ENCODE peak calls at places on chromosomes 1 and 21, in seven cellular contexts. C is upper lobe of right lung; G is T follicular helper cell; H is CD4-positive, alpha-beta memory T cell; F is activated CD4-positive, alpha-beta T cell treated with anti-CD3 and anti-CD28 coated beads, Interleukin-2, amount 50 U/mL, for 4 hours; V is foreskin fibroblast; N is germinal center. X is an unnamed sample.

GRCh38 chr1:162003061-162003824 is 20.4 kb downstream of the OLFML2B start:
- DNase-seq in C (no peak), G (no peak), H (no peak), F (no peak), V (peak), N (no peak), X (no peak)

GRCh38 chr1:109792056-109792831 is 28.5 kb upstream of the EPS8L3 start:
- DNase-seq in C (peak), G (no peak), H (no peak), F (no peak), V (peak), N (no peak), X (no peak)

GRCh38 chr1:110390692-110391232 is at the start of gene SLC16A4:
- DNase-seq in C (no peak), G (no peak), H (no peak), F (no peak), V (peak), N (no peak), X (no peak)

GRCh38 chr1:44239337-44239960 is 26.2 kb downstream of the DMAP1 start:
- DNase-seq in C (peak), G (no peak), H (no peak), F (no peak), V (peak), N (no peak), X (no peak)

GRCh38 chr1:94037392-94038229 is 83.3 kb downstream of the ABCA4 start:
- DNase-seq in C (no peak), G (no peak), H (no peak), F (no peak), V (no peak), N (no peak), X (no peak)

GRCh38 chr1:229757226-229757625 is 131.2 kb downstream of the URB2 start:
- DNase-seq in C (no peak), G (no peak), H (no peak), F (no peak), V (no peak), N (no peak), X (no peak)

GRCh38 chr1:2368053-2368744 is 23.2 kb downstream of the MORN1 start:
- DNase-seq in C (peak), G (no peak), H (no peak), F (no peak), V (no peak), N (no peak), X (no peak)

GRCh38 chr1:194133152-194133551 is 946.7 kb upstream of the B3GALT2 start:
- DNase-seq in C (no peak), G (no peak), H (no peak), F (no peak), V (no peak), N (no peak), X (no peak)

GRCh38 chr1:11519629-11520031 is 40.7 kb downstream of the DISP3 start:
- DNase-seq in C (no peak), G (no peak), H (no peak), F (no peak), V (no peak), N (no peak), X (no peak)

GRCh38 chr1:17258758-17259130 is 9.8 kb downstream of the PADI3 start:
- DNase-seq in C (no peak), G (no peak), H (no peak), F (no peak), V (no peak), N (no peak), X (no peak)

GRCh38 chr21:35323947-35324346 is 274.8 kb upstream of the RUNX1 start:
- DNase-seq in C (no peak), G (no peak), H (no peak), F (no peak), V (peak), N (no peak), X (no peak)

GRCh38 chr1:224116131-224116530 is 2.2 kb downstream of the FBXO28 start:
- DNase-seq in C (no peak), G (no peak), H (peak), F (no peak), V (peak), N (peak), X (no peak)

GRCh38 chr1:156675715-156676311 is 1.4 kb downstream of the NES start:
- DNase-seq in C (no peak), G (no peak), H (no peak), F (no peak), V (peak), N (no peak), X (no peak)

GRCh38 chr21:14734191-14734590 is 188.1 kb upstream of the SAMSN1 start:
- DNase-seq in C (no peak), G (no peak), H (no peak), F (no peak), V (no peak), N (no peak), X (no peak)

GRCh38 chr1:70319750-70320149 is 34.8 kb downstream of the ANKRD13C start:
- DNase-seq in C (no peak), G (no peak), H (no peak), F (no peak), V (peak), N (no peak), X (no peak)

GRCh38 chr1:43253173-43253572 is 16.6 kb upstream of the TMEM125 start:
- DNase-seq in C (peak), G (no peak), H (no peak), F (no peak), V (no peak), N (no peak), X (no peak)

GRCh38 chr1:219413523-219413922 is 199.4 kb downstream of the ZC3H11B start:
- DNase-seq in C (no peak), G (no peak), H (no peak), F (no peak), V (no peak), N (no peak), X (no peak)

GRCh38 chr1:37808369-37809319 is 636 bp upstream of the YRDC start:
- DNase-seq in C (peak), G (no peak), H (no peak), F (no peak), V (peak), N (peak), X (no peak)

GRCh38 chr1:202036595-202037387 is 26.4 kb downstream of the ELF3 start:
- DNase-seq in C (no peak), G (no peak), H (no peak), F (no peak), V (no peak), N (no peak), X (no peak)

GRCh38 chr1:20166047-20166446 is 19.8 kb upstream of the UBXN10 start:
- DNase-seq in C (no peak), G (no peak), H (no peak), F (no peak), V (no peak), N (no peak), X (no peak)

GRCh38 chr21:42974832-42975820 is 764 bp downstream of the PKNOX1 start:
- DNase-seq in C (peak), G (peak), H (no peak), F (peak), V (peak), N (peak), X (peak)

GRCh38 chr1:23423415-23424170 is 955 bp downstream of the TCEA3 start:
- DNase-seq in C (peak), G (peak), H (no peak), F (peak), V (peak), N (no peak), X (no peak)

GRCh38 chr1:199809311-199809710 is 218.2 kb upstream of the NR5A2 start:
- DNase-seq in C (no peak), G (no peak), H (no peak), F (no peak), V (no peak), N (no peak), X (no peak)

GRCh38 chr1:167522246-167522645 is 3.9 kb upstream of the CD247 start:
- DNase-seq in C (no peak), G (no peak), H (no peak), F (no peak), V (no peak), N (no peak), X (no peak)

GRCh38 chr1:105027838-105028471 is 1278.3 kb downstream of the AMY1C start:
- DNase-seq in C (no peak), G (no peak), H (no peak), F (no peak), V (no peak), N (no peak), X (no peak)

GRCh38 chr21:45316871-45317400 is 29.2 kb upstream of the POFUT2 start:
- DNase-seq in C (no peak), G (no peak), H (no peak), F (no peak), V (peak), N (no peak), X (no peak)

GRCh38 chr1:151762941-151763921 is at the start of gene MRPL9:
- DNase-seq in C (peak), G (peak), H (peak), F (peak), V (peak), N (peak), X (peak)

GRCh38 chr1:157045251-157046218 is at the start of gene ARHGEF11:
- DNase-seq in C (peak), G (no peak), H (no peak), F (no peak), V (peak), N (peak), X (no peak)